ENCODE peak calls at places on chromosomes 1 and 21, in seven cellular contexts. One of them, this sample, is unnamed.

GRCh38 chr21:42617476-42617875 is 35.9 kb upstream of the PDE9A start:
- DNase-seq in ovary: no peak
- DNase-seq in upper lobe of left lung: peak; percentile 20
- DNase-seq in IMR-90: no peak
- DNase-seq in gastrocnemius medialis: no peak
- DNase-seq in Peyer's patch: peak; percentile 39
- DNase-seq in uterus: peak; percentile 9
- DNase-seq in this sample: no peak

GRCh38 chr1:197180252-197180878 is 33.9 kb upstream of the ASPM start:
- DNase-seq in ovary: no peak
- DNase-seq in upper lobe of left lung: no peak
- DNase-seq in IMR-90: peak; percentile 92
- DNase-seq in gastrocnemius medialis: no peak
- DNase-seq in Peyer's patch: no peak
- DNase-seq in uterus: no peak
- DNase-seq in this sample: no peak

GRCh38 chr1:217153361-217153760 is 430.1 kb upstream of the ESRRG start:
- DNase-seq in ovary: no peak
- DNase-seq in upper lobe of left lung: no peak
- DNase-seq in IMR-90: no peak
- DNase-seq in gastrocnemius medialis: no peak
- DNase-seq in Peyer's patch: no peak
- DNase-seq in uterus: no peak
- DNase-seq in this sample: no peak

GRCh38 chr1:156019946-156020292 is 832 bp downstream of the SSR2 start:
- DNase-seq in ovary: no peak
- DNase-seq in upper lobe of left lung: no peak
- DNase-seq in IMR-90: no peak
- DNase-seq in gastrocnemius medialis: no peak
- DNase-seq in Peyer's patch: no peak
- DNase-seq in uterus: no peak
- DNase-seq in this sample: no peak

GRCh38 chr1:94329276-94329675 is 88.9 kb upstream of the ABCD3 start:
- DNase-seq in ovary: no peak
- DNase-seq in upper lobe of left lung: no peak
- DNase-seq in IMR-90: peak; percentile 40
- DNase-seq in gastrocnemius medialis: no peak
- DNase-seq in Peyer's patch: no peak
- DNase-seq in uterus: no peak
- DNase-seq in this sample: no peak

GRCh38 chr1:226482975-226483660 is 65.4 kb upstream of the STUM start:
- DNase-seq in ovary: no peak
- DNase-seq in upper lobe of left lung: no peak
- DNase-seq in IMR-90: no peak
- DNase-seq in gastrocnemius medialis: no peak
- DNase-seq in Peyer's patch: no peak
- DNase-seq in uterus: no peak
- DNase-seq in this sample: no peak

GRCh38 chr1:9676815-9677393 is 25.4 kb downstream of the PIK3CD start:
- DNase-seq in ovary: no peak
- DNase-seq in upper lobe of left lung: no peak
- DNase-seq in IMR-90: no peak
- DNase-seq in gastrocnemius medialis: no peak
- DNase-seq in Peyer's patch: no peak
- DNase-seq in uterus: no peak
- DNase-seq in this sample: no peak

GRCh38 chr1:230940848-230941247 is 37.8 kb downstream of the TTC13 start:
- DNase-seq in ovary: no peak
- DNase-seq in upper lobe of left lung: no peak
- DNase-seq in IMR-90: peak; percentile 65
- DNase-seq in gastrocnemius medialis: no peak
- DNase-seq in Peyer's patch: no peak
- DNase-seq in uterus: no peak
- DNase-seq in this sample: no peak

GRCh38 chr1:165928075-165928731 is 100.8 kb downstream of the UCK2 start:
- DNase-seq in ovary: no peak
- DNase-seq in upper lobe of left lung: no peak
- DNase-seq in IMR-90: peak; percentile 56
- DNase-seq in gastrocnemius medialis: peak; percentile 24
- DNase-seq in Peyer's patch: peak; percentile 67
- DNase-seq in uterus: peak; percentile 36
- DNase-seq in this sample: no peak

GRCh38 chr1:19047373-19047772 is 90.9 kb upstream of the IFFO2 start:
- DNase-seq in ovary: no peak
- DNase-seq in upper lobe of left lung: no peak
- DNase-seq in IMR-90: no peak
- DNase-seq in gastrocnemius medialis: no peak
- DNase-seq in Peyer's patch: no peak
- DNase-seq in uterus: no peak
- DNase-seq in this sample: peak; percentile 82

GRCh38 chr21:18164483-18164882 is 80.2 kb upstream of the CHODL start:
- DNase-seq in ovary: no peak
- DNase-seq in upper lobe of left lung: no peak
- DNase-seq in IMR-90: no peak
- DNase-seq in gastrocnemius medialis: no peak
- DNase-seq in Peyer's patch: no peak
- DNase-seq in uterus: no peak
- DNase-seq in this sample: no peak

GRCh38 chr21:18161841-18162240 is 82.8 kb upstream of the CHODL start:
- DNase-seq in ovary: no peak
- DNase-seq in upper lobe of left lung: no peak
- DNase-seq in IMR-90: no peak
- DNase-seq in gastrocnemius medialis: no peak
- DNase-seq in Peyer's patch: no peak
- DNase-seq in uterus: no peak
- DNase-seq in this sample: no peak

GRCh38 chr21:18170221-18170620 is 74.4 kb upstream of the CHODL start:
- DNase-seq in ovary: no peak
- DNase-seq in upper lobe of left lung: no peak
- DNase-seq in IMR-90: no peak
- DNase-seq in gastrocnemius medialis: no peak
- DNase-seq in Peyer's patch: no peak
- DNase-seq in uterus: no peak
- DNase-seq in this sample: no peak

GRCh38 chr21:18168108-18168507 is 76.5 kb upstream of the CHODL start:
- DNase-seq in ovary: no peak
- DNase-seq in upper lobe of left lung: no peak
- DNase-seq in IMR-90: no peak
- DNase-seq in gastrocnemius medialis: no peak
- DNase-seq in Peyer's patch: no peak
- DNase-seq in uterus: no peak
- DNase-seq in this sample: no peak

DNA sequence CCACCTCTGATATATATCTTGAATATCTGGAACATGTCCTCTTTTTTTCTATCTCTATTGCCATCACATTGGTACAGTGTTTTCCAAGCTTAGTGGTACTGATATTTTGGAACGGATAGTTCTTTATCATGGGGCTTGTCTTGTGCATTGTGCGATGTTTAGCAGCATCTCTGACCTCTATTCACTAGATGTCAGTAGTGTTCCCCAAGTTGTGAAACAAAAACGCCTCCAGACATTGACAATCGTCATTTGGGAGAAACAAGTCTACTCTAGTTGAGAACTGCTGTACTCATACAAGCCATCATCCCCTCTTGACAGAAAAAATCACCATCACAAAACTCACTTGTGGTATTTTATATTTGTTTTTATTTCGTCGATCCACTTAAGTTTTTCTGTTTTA is 79.7 kb upstream of the CHODL start:
- DNase-seq in ovary: no peak
- DNase-seq in upper lobe of left lung: no peak
- DNase-seq in IMR-90: no peak
- DNase-seq in gastrocnemius medialis: no peak
- DNase-seq in Peyer's patch: no peak
- DNase-seq in uterus: no peak
- DNase-seq in this sample: no peak
- TF ChIP-seq CTCF in ovary: no peak
- TF ChIP-seq CTCF in upper lobe of left lung: no peak
- TF ChIP-seq CTCF in IMR-90: no peak
- TF ChIP-seq CTCF in gastrocnemius medialis: no peak
- TF ChIP-seq CTCF in Peyer's patch: no peak
- TF ChIP-seq CTCF in uterus: no peak
- TF ChIP-seq CTCF in this sample: no peak

GRCh38 chr1:12130466-12131130 is 36.2 kb upstream of the TNFRSF1B start:
- DNase-seq in ovary: no peak
- DNase-seq in upper lobe of left lung: no peak
- DNase-seq in IMR-90: no peak
- DNase-seq in gastrocnemius medialis: no peak
- DNase-seq in Peyer's patch: no peak
- DNase-seq in uterus: no peak
- DNase-seq in this sample: no peak

GRCh38 chr1:12135612-12136011 is 31.2 kb upstream of the TNFRSF1B start:
- DNase-seq in ovary: no peak
- DNase-seq in upper lobe of left lung: no peak
- DNase-seq in IMR-90: no peak
- DNase-seq in gastrocnemius medialis: no peak
- DNase-seq in Peyer's patch: no peak
- DNase-seq in uterus: no peak
- DNase-seq in this sample: peak; percentile 90

GRCh38 chr1:12129624-12130023 is 37.2 kb upstream of the TNFRSF1B start:
- DNase-seq in ovary: no peak
- DNase-seq in upper lobe of left lung: no peak
- DNase-seq in IMR-90: no peak
- DNase-seq in gastrocnemius medialis: no peak
- DNase-seq in Peyer's patch: peak; percentile 76
- DNase-seq in uterus: no peak
- DNase-seq in this sample: no peak

GRCh38 chr1:12134716-12135115 is 32.1 kb upstream of the TNFRSF1B start:
- DNase-seq in ovary: no peak
- DNase-seq in upper lobe of left lung: no peak
- DNase-seq in IMR-90: no peak
- DNase-seq in gastrocnemius medialis: no peak
- DNase-seq in Peyer's patch: no peak
- DNase-seq in uterus: no peak
- DNase-seq in this sample: no peak

GRCh38 chr1:12132078-12132477 is 34.7 kb upstream of the TNFRSF1B start:
- DNase-seq in ovary: no peak
- DNase-seq in upper lobe of left lung: no peak
- DNase-seq in IMR-90: peak; percentile 57
- DNase-seq in gastrocnemius medialis: peak; percentile 40
- DNase-seq in Peyer's patch: no peak
- DNase-seq in uterus: no peak
- DNase-seq in this sample: no peak
- TF ChIP-seq POLR2A in ovary: no peak
- TF ChIP-seq POLR2A in upper lobe of left lung: no peak
- TF ChIP-seq POLR2A in IMR-90: no peak
- TF ChIP-seq POLR2A in gastrocnemius medialis: no peak
- TF ChIP-seq POLR2A in Peyer's patch: no peak
- TF ChIP-seq POLR2A in uterus: no peak
- TF ChIP-seq POLR2A in this sample: no peak

GRCh38 chr21:43854773-43855633 is 10.0 kb upstream of the AGPAT3 start:
- DNase-seq in ovary: no peak
- DNase-seq in upper lobe of left lung: peak; percentile 63
- DNase-seq in IMR-90: no peak
- DNase-seq in gastrocnemius medialis: no peak
- DNase-seq in Peyer's patch: no peak
- DNase-seq in uterus: no peak
- DNase-seq in this sample: no peak

GRCh38 chr21:43851593-43851992 is 13.4 kb upstream of the AGPAT3 start:
- DNase-seq in ovary: no peak
- DNase-seq in upper lobe of left lung: no peak
- DNase-seq in IMR-90: no peak
- DNase-seq in gastrocnemius medialis: no peak
- DNase-seq in Peyer's patch: no peak
- DNase-seq in uterus: no peak
- DNase-seq in this sample: no peak

GRCh38 chr21:43855955-43856354 is 9.1 kb upstream of the AGPAT3 start:
- DNase-seq in ovary: no peak
- DNase-seq in upper lobe of left lung: no peak
- DNase-seq in IMR-90: no peak
- DNase-seq in gastrocnemius medialis: no peak
- DNase-seq in Peyer's patch: no peak
- DNase-seq in uterus: no peak
- DNase-seq in this sample: no peak

GRCh38 chr21:43850728-43851295 is 14.2 kb upstream of the AGPAT3 start:
- DNase-seq in ovary: no peak
- DNase-seq in upper lobe of left lung: no peak
- DNase-seq in IMR-90: no peak
- DNase-seq in gastrocnemius medialis: no peak
- DNase-seq in Peyer's patch: no peak
- DNase-seq in uterus: no peak
- DNase-seq in this sample: no peak

DNA sequence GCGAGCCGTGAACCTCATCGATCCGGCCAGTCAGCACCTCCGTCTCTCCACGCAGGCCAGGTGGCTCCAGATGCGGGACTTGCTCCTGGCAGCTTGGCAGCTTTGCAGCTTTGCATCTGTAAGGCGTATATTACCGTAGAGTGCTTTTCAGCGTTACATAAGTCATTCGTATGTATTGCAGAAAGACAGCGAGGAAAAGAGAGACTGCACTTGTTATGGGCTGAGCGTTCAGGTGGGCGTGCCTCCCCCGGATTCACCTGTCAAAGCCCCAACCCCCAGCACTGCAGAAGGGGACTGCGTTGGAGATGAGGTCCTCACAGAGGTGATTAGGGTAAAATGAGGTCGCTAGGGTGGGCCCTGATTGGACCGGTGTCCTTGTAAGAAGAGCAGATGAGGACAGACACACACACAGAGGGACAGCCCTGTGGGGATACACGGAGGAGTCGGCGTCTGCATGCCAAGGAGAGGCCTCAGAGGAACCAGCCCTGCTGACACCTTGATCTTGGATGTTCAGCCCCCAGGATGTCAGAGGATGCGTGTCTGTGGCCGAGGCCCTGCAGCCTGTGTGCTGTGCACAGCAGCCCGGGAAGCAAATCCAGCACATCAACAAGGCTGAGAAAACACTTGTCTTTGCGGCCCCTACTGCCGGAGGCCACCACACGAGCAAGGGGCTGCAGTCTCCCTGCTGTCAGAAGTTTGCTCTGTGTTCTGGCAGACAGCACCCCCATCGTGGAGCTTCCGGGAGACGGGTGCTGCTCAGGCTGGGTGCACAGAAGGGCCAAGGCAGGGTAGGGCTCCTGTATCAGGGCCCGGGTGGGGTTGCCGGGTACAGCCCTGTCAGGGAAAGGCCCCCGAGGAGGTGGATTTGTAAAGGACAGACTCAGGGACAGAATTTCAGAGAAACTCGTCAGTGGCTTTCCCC is 10.9 kb upstream of the AGPAT3 start:
- DNase-seq in ovary: no peak
- DNase-seq in upper lobe of left lung: no peak
- DNase-seq in IMR-90: no peak
- DNase-seq in gastrocnemius medialis: no peak
- DNase-seq in Peyer's patch: no peak
- DNase-seq in uterus: no peak
- DNase-seq in this sample: no peak
- TF ChIP-seq CTCF in ovary: no peak
- TF ChIP-seq CTCF in upper lobe of left lung: no peak
- TF ChIP-seq CTCF in IMR-90: no peak
- TF ChIP-seq CTCF in gastrocnemius medialis: no peak
- TF ChIP-seq CTCF in Peyer's patch: no peak
- TF ChIP-seq CTCF in uterus: no peak
- TF ChIP-seq CTCF in this sample: no peak

GRCh38 chr1:167924102-167924501 is 10.2 kb upstream of the ADCY10 start:
- DNase-seq in ovary: no peak
- DNase-seq in upper lobe of left lung: no peak
- DNase-seq in IMR-90: no peak
- DNase-seq in gastrocnemius medialis: no peak
- DNase-seq in Peyer's patch: no peak
- DNase-seq in uterus: no peak
- DNase-seq in this sample: no peak
- TF ChIP-seq POLR2A in ovary: no peak
- TF ChIP-seq POLR2A in upper lobe of left lung: no peak
- TF ChIP-seq POLR2A in IMR-90: no peak
- TF ChIP-seq POLR2A in gastrocnemius medialis: no peak
- TF ChIP-seq POLR2A in Peyer's patch: no peak
- TF ChIP-seq POLR2A in uterus: no peak
- TF ChIP-seq POLR2A in this sample: no peak

GRCh38 chr1:152034654-152035405 is 2.0 kb downstream of the S100A11 start:
- DNase-seq in ovary: no peak
- DNase-seq in upper lobe of left lung: peak; percentile 67
- DNase-seq in IMR-90: peak; percentile 59
- DNase-seq in gastrocnemius medialis: no peak
- DNase-seq in Peyer's patch: peak; percentile 81
- DNase-seq in uterus: peak; percentile 43
- DNase-seq in this sample: peak; percentile 15
- TF ChIP-seq CTCF in ovary: no peak
- TF ChIP-seq CTCF in upper lobe of left lung: peak; percentile 58
- TF ChIP-seq CTCF in IMR-90: peak; percentile 60
- TF ChIP-seq CTCF in gastrocnemius medialis: peak; percentile 32
- TF ChIP-seq CTCF in Peyer's patch: peak; percentile 75
- TF ChIP-seq CTCF in uterus: peak; percentile 42
- TF ChIP-seq CTCF in this sample: peak; percentile 41